ENCODE peak calls at places on chromosomes 16 and 17, in six cellular contexts. B is hypothalamus, M is fibroblast of villous mesenchyme, H is dorsolateral prefrontal cortex, L is heart left ventricle, K is iPS-NIHi11. R is an unnamed sample.

GRCh38 chr17:66957951-66958579 is 6.4 kb upstream of the CACNG4 start:
- DNase-seq in H (no peak), L (no peak), K (no peak), M (peak; percentile 14), B (no peak), R (no peak)

GRCh38 chr17:67619555-67619954 is 98.2 kb upstream of the NOL11 start:
- DNase-seq in B (no peak), M (no peak), K (no peak), L (no peak), H (no peak), R (no peak)

GRCh38 chr16:75420987-75421819 is 12.1 kb downstream of the CFDP1 start:
- DNase-seq in L (peak; percentile 88), M (peak; percentile 69), B (no peak), K (peak; percentile 71), H (no peak), R (peak; percentile 82)

GRCh38 chr17:29005936-29006438 is at the start of gene SEZ6:
- DNase-seq in L (peak; percentile 72), M (peak; percentile 65), K (peak; percentile 94), B (peak; percentile 36), H (peak; percentile 85), R (peak; percentile 37)

GRCh38 chr16:81384006-81384405 is 60.6 kb upstream of the CMIP start:
- DNase-seq in L (no peak), H (no peak), B (no peak), K (no peak), M (peak; percentile 17), R (no peak)

GRCh38 chr17:8740486-8740885 is 4.2 kb downstream of the CCDC42 start:
- DNase-seq in L (no peak), B (no peak), M (no peak), H (no peak), K (peak; percentile 56), R (peak; percentile 18)

GRCh38 chr17:78144146-78144719 is 2.0 kb upstream of the C17orf99 start:
- DNase-seq in B (no peak), K (no peak), H (peak; percentile 70), M (peak; percentile 90), L (peak; percentile 89), R (peak; percentile 87)

GRCh38 chr16:70789231-70789926 is 11.6 kb downstream of the VAC14 start:
- DNase-seq in M (peak; percentile 88), K (no peak), L (peak; percentile 35), H (no peak), B (no peak), R (peak; percentile 30)

GRCh38 chr16:70737377-70738082 is 51.7 kb upstream of the MTSS2 start:
- DNase-seq in H (peak; percentile 51), M (peak; percentile 98), K (no peak), L (peak; percentile 77), B (no peak), R (peak; percentile 77)